ENCODE peak calls at places on chromosomes 1 and 21, in four cellular contexts. A is sciatic nerve, S is caudate nucleus, J is NCI-H1092. X is an unnamed sample.

GRCh38 chr1:34950428-34950827 is 21.0 kb upstream of the DLGAP3 start:
- DNase-seq in J (no peak), A (no peak), S (no peak), X (no peak)

GRCh38 chr21:29168874-29169273 is 38.4 kb downstream of the MAP3K7CL start:
- DNase-seq in S (no peak), J (no peak), A (no peak), X (no peak)

GRCh38 chr1:1755852-1756251 is 22.4 kb downstream of the NADK start:
- DNase-seq in J (no peak), A (no peak), S (no peak), X (no peak)

GRCh38 chr1:8443558-8444194 is 125.8 kb downstream of the SLC45A1 start:
- DNase-seq in A (no peak), J (no peak), S (no peak), X (no peak)

GRCh38 chr1:55478742-55479141 is 263.6 kb upstream of the USP24 start:
- DNase-seq in A (no peak), S (no peak), J (no peak), X (no peak)

GRCh38 chr1:197775282-197776262 is at the start of gene DENND1B:
- DNase-seq in A (peak), S (no peak), J (no peak), X (no peak)

GRCh38 chr1:93629101-93630059 is 52.3 kb downstream of the BCAR3 start:
- DNase-seq in J (peak), S (no peak), A (no peak), X (no peak)

GRCh38 chr1:241440904-241441303 is 78.7 kb downstream of the FH start:
- DNase-seq in A (no peak), J (no peak), S (no peak), X (no peak)

GRCh38 chr1:17440074-17440826 is 773 bp upstream of the RCC2 start:
- DNase-seq in S (no peak), J (no peak), A (no peak), X (no peak)

GRCh38 chr21:42760977-42761751 is 107.7 kb downstream of the PDE9A start:
- DNase-seq in J (peak), A (no peak), S (no peak), X (no peak)

GRCh38 chr1:66605419-66605997 is 71.6 kb downstream of the SGIP1 start:
- DNase-seq in S (no peak), J (no peak), A (no peak), X (no peak)

GRCh38 chr1:30853350-30853749 is 55.2 kb downstream of the SDC3 start:
- DNase-seq in S (no peak), J (no peak), A (no peak), X (no peak)

GRCh38 chr1:15765495-15766194 is 7.0 kb downstream of the FBLIM1 start:
- DNase-seq in S (no peak), J (no peak), A (no peak), X (peak)

GRCh38 chr1:39528082-39528481 is 36.6 kb downstream of the BMP8A start:
- DNase-seq in S (no peak), A (no peak), J (no peak), X (no peak)

GRCh38 chr1:17197696-17198095 is 7.2 kb upstream of the PADI1 start:
- DNase-seq in S (no peak), J (no peak), A (peak), X (no peak)

GRCh38 chr1:181112071-181112929 is 23.8 kb downstream of the IER5 start:
- DNase-seq in J (no peak), S (no peak), A (peak), X (no peak)

GRCh38 chr1:51489472-51489871 is 29.6 kb downstream of the EPS15 start:
- DNase-seq in A (no peak), S (no peak), J (no peak), X (no peak)

GRCh38 chr1:201318504-201319340 is 35.4 kb downstream of the PKP1 start:
- DNase-seq in J (no peak), A (no peak), S (no peak), X (no peak)

GRCh38 chr1:35097224-35097623 is 18.0 kb downstream of the ZMYM1 start:
- DNase-seq in A (no peak), J (no peak), S (no peak), X (no peak)

GRCh38 chr1:154884868-154885706 is 15.0 kb upstream of the KCNN3 start:
- DNase-seq in S (no peak), J (no peak), A (no peak), X (no peak)

GRCh38 chr1:102550729-102551384 is 554.1 kb upstream of the OLFM3 start:
- DNase-seq in S (no peak), A (no peak), J (no peak), X (no peak)

GRCh38 chr1:22341791-22342605 is 109.7 kb upstream of the ZBTB40 start:
- DNase-seq in S (no peak), A (no peak), J (peak), X (no peak)

GRCh38 chr1:89790592-89790991 is 30.2 kb upstream of the LRRC8D start:
- DNase-seq in A (no peak), S (no peak), J (no peak), X (no peak)

GRCh38 chr1:94416901-94417701 is 1.1 kb upstream of the ABCD3 start:
- DNase-seq in S (no peak), A (no peak), J (no peak), X (no peak)

GRCh38 chr1:116971481-116971880 is 30.1 kb upstream of the CD101 start:
- DNase-seq in S (no peak), J (no peak), A (no peak), X (no peak)

GRCh38 chr1:119448112-119448511 is 33.2 kb downstream of the HSD3B2 start:
- DNase-seq in S (no peak), J (no peak), A (no peak), X (no peak)

GRCh38 chr1:49627781-49628180 is 396.0 kb downstream of the AGBL4 start:
- DNase-seq in J (no peak), S (no peak), A (no peak), X (no peak)

GRCh38 chr1:240801445-240801844 is 189.5 kb upstream of the GREM2 start:
- DNase-seq in A (no peak), J (no peak), S (no peak), X (no peak)

GRCh38 chr1:160399544-160400283 is 650 bp upstream of the VANGL2 start:
- DNase-seq in S (no peak), A (no peak), J (no peak), X (no peak)

X was measured in amygdala.